ENCODE peak calls at places on chromosome 9, in nine cellular contexts. One of them, this sample, is unnamed.

GRCh38 chr9:78298046-78298511 is 1.2 kb downstream of the PSAT1 start:
- DNase-seq in ecto neural progenitor cell: peak
- DNase-seq in fibroblast of pulmonary artery: no peak
- DNase-seq in activated effector memory CD4-positive, alpha-beta T cell treated with anti-CD3 and anti-CD28 coated beads, Interleukin-2, amount 50 U/mL, for 16 hours: peak
- DNase-seq in fibroblast of mammary gland: peak
- DNase-seq in fibroblast of lung: no peak
- DNase-seq in AG04450: no peak
- DNase-seq in neural crest cell: peak
- DNase-seq in GM19239: no peak
- DNase-seq in this sample: no peak

GRCh38 chr9:87280421-87280820 is 217.2 kb upstream of the DAPK1 start:
- DNase-seq in ecto neural progenitor cell: no peak
- DNase-seq in fibroblast of pulmonary artery: peak
- DNase-seq in activated effector memory CD4-positive, alpha-beta T cell treated with anti-CD3 and anti-CD28 coated beads, Interleukin-2, amount 50 U/mL, for 16 hours: no peak
- DNase-seq in fibroblast of mammary gland: no peak
- DNase-seq in fibroblast of lung: peak
- DNase-seq in AG04450: peak
- DNase-seq in neural crest cell: no peak
- DNase-seq in GM19239: no peak
- DNase-seq in this sample: peak

GRCh38 chr9:91156451-91157234 is 205.1 kb downstream of the AUH start:
- DNase-seq in ecto neural progenitor cell: no peak
- DNase-seq in fibroblast of pulmonary artery: no peak
- DNase-seq in activated effector memory CD4-positive, alpha-beta T cell treated with anti-CD3 and anti-CD28 coated beads, Interleukin-2, amount 50 U/mL, for 16 hours: no peak
- DNase-seq in fibroblast of mammary gland: no peak
- DNase-seq in fibroblast of lung: no peak
- DNase-seq in AG04450: no peak
- DNase-seq in neural crest cell: no peak
- DNase-seq in GM19239: no peak
- DNase-seq in this sample: no peak

GRCh38 chr9:113152699-113153098 is 1.9 kb downstream of the SLC31A2 start:
- DNase-seq in ecto neural progenitor cell: peak
- DNase-seq in fibroblast of pulmonary artery: no peak
- DNase-seq in activated effector memory CD4-positive, alpha-beta T cell treated with anti-CD3 and anti-CD28 coated beads, Interleukin-2, amount 50 U/mL, for 16 hours: no peak
- DNase-seq in fibroblast of mammary gland: peak
- DNase-seq in fibroblast of lung: peak
- DNase-seq in AG04450: no peak
- DNase-seq in neural crest cell: no peak
- DNase-seq in GM19239: no peak
- DNase-seq in this sample: no peak

GRCh38 chr9:30757723-30758122 is 1626.7 kb upstream of the ACO1 start:
- DNase-seq in ecto neural progenitor cell: no peak
- DNase-seq in fibroblast of pulmonary artery: no peak
- DNase-seq in activated effector memory CD4-positive, alpha-beta T cell treated with anti-CD3 and anti-CD28 coated beads, Interleukin-2, amount 50 U/mL, for 16 hours: no peak
- DNase-seq in fibroblast of mammary gland: no peak
- DNase-seq in fibroblast of lung: no peak
- DNase-seq in AG04450: no peak
- DNase-seq in neural crest cell: no peak
- DNase-seq in GM19239: no peak
- DNase-seq in this sample: no peak

GRCh38 chr9:116287721-116288120 is 134.1 kb downstream of the PAPPA start:
- DNase-seq in ecto neural progenitor cell: no peak
- DNase-seq in fibroblast of pulmonary artery: peak
- DNase-seq in activated effector memory CD4-positive, alpha-beta T cell treated with anti-CD3 and anti-CD28 coated beads, Interleukin-2, amount 50 U/mL, for 16 hours: no peak
- DNase-seq in fibroblast of mammary gland: peak
- DNase-seq in fibroblast of lung: peak
- DNase-seq in AG04450: no peak
- DNase-seq in neural crest cell: no peak
- DNase-seq in GM19239: no peak
- DNase-seq in this sample: no peak

GRCh38 chr9:92723801-92724323 is 40.8 kb downstream of the BICD2 start:
- DNase-seq in ecto neural progenitor cell: peak
- DNase-seq in fibroblast of pulmonary artery: no peak
- DNase-seq in activated effector memory CD4-positive, alpha-beta T cell treated with anti-CD3 and anti-CD28 coated beads, Interleukin-2, amount 50 U/mL, for 16 hours: peak
- DNase-seq in fibroblast of mammary gland: no peak
- DNase-seq in fibroblast of lung: no peak
- DNase-seq in AG04450: no peak
- DNase-seq in neural crest cell: no peak
- DNase-seq in GM19239: no peak
- DNase-seq in this sample: no peak

GRCh38 chr9:117153021-117153420 is 261.8 kb downstream of the ASTN2 start:
- DNase-seq in ecto neural progenitor cell: no peak
- DNase-seq in fibroblast of pulmonary artery: no peak
- DNase-seq in activated effector memory CD4-positive, alpha-beta T cell treated with anti-CD3 and anti-CD28 coated beads, Interleukin-2, amount 50 U/mL, for 16 hours: no peak
- DNase-seq in fibroblast of mammary gland: peak
- DNase-seq in fibroblast of lung: peak
- DNase-seq in AG04450: no peak
- DNase-seq in neural crest cell: no peak
- DNase-seq in GM19239: no peak
- DNase-seq in this sample: no peak

GRCh38 chr9:33197279-33197678 is 30.1 kb upstream of the B4GALT1 start:
- DNase-seq in ecto neural progenitor cell: no peak
- DNase-seq in fibroblast of pulmonary artery: no peak
- DNase-seq in activated effector memory CD4-positive, alpha-beta T cell treated with anti-CD3 and anti-CD28 coated beads, Interleukin-2, amount 50 U/mL, for 16 hours: no peak
- DNase-seq in fibroblast of mammary gland: no peak
- DNase-seq in fibroblast of lung: no peak
- DNase-seq in AG04450: no peak
- DNase-seq in neural crest cell: no peak
- DNase-seq in GM19239: no peak
- DNase-seq in this sample: no peak

GRCh38 chr9:71767421-71768321 is 642 bp downstream of the CEMIP2 start:
- DNase-seq in ecto neural progenitor cell: peak
- DNase-seq in fibroblast of pulmonary artery: peak
- DNase-seq in activated effector memory CD4-positive, alpha-beta T cell treated with anti-CD3 and anti-CD28 coated beads, Interleukin-2, amount 50 U/mL, for 16 hours: peak
- DNase-seq in fibroblast of mammary gland: peak
- DNase-seq in fibroblast of lung: peak
- DNase-seq in AG04450: no peak
- DNase-seq in neural crest cell: peak
- DNase-seq in GM19239: no peak
- DNase-seq in this sample: peak

GRCh38 chr9:108683245-108683644 is 172.5 kb downstream of the ACTL7B start:
- DNase-seq in ecto neural progenitor cell: peak
- DNase-seq in fibroblast of pulmonary artery: no peak
- DNase-seq in activated effector memory CD4-positive, alpha-beta T cell treated with anti-CD3 and anti-CD28 coated beads, Interleukin-2, amount 50 U/mL, for 16 hours: no peak
- DNase-seq in fibroblast of mammary gland: no peak
- DNase-seq in fibroblast of lung: no peak
- DNase-seq in AG04450: no peak
- DNase-seq in neural crest cell: no peak
- DNase-seq in GM19239: no peak
- DNase-seq in this sample: no peak

GRCh38 chr9:32251539-32251938 is 132.9 kb upstream of the ACO1 start:
- DNase-seq in ecto neural progenitor cell: peak
- DNase-seq in fibroblast of pulmonary artery: peak
- DNase-seq in activated effector memory CD4-positive, alpha-beta T cell treated with anti-CD3 and anti-CD28 coated beads, Interleukin-2, amount 50 U/mL, for 16 hours: no peak
- DNase-seq in fibroblast of mammary gland: peak
- DNase-seq in fibroblast of lung: peak
- DNase-seq in AG04450: no peak
- DNase-seq in neural crest cell: peak
- DNase-seq in GM19239: peak
- DNase-seq in this sample: peak

GRCh38 chr9:91422832-91423711 is 560 bp downstream of the NFIL3 start:
- DNase-seq in ecto neural progenitor cell: peak
- DNase-seq in fibroblast of pulmonary artery: peak
- DNase-seq in activated effector memory CD4-positive, alpha-beta T cell treated with anti-CD3 and anti-CD28 coated beads, Interleukin-2, amount 50 U/mL, for 16 hours: peak
- DNase-seq in fibroblast of mammary gland: peak
- DNase-seq in fibroblast of lung: peak
- DNase-seq in AG04450: peak
- DNase-seq in neural crest cell: peak
- DNase-seq in GM19239: no peak
- DNase-seq in this sample: peak

GRCh38 chr9:86891091-86891490 is 56.2 kb downstream of the GAS1 start:
- DNase-seq in ecto neural progenitor cell: no peak
- DNase-seq in fibroblast of pulmonary artery: no peak
- DNase-seq in activated effector memory CD4-positive, alpha-beta T cell treated with anti-CD3 and anti-CD28 coated beads, Interleukin-2, amount 50 U/mL, for 16 hours: no peak
- DNase-seq in fibroblast of mammary gland: peak
- DNase-seq in fibroblast of lung: no peak
- DNase-seq in AG04450: no peak
- DNase-seq in neural crest cell: no peak
- DNase-seq in GM19239: no peak
- DNase-seq in this sample: peak

GRCh38 chr9:26535146-26535545 is 357.5 kb downstream of the CAAP1 start:
- DNase-seq in ecto neural progenitor cell: no peak
- DNase-seq in fibroblast of pulmonary artery: no peak
- DNase-seq in activated effector memory CD4-positive, alpha-beta T cell treated with anti-CD3 and anti-CD28 coated beads, Interleukin-2, amount 50 U/mL, for 16 hours: no peak
- DNase-seq in fibroblast of mammary gland: no peak
- DNase-seq in fibroblast of lung: no peak
- DNase-seq in AG04450: no peak
- DNase-seq in neural crest cell: no peak
- DNase-seq in GM19239: no peak
- DNase-seq in this sample: no peak

GRCh38 chr9:116154976-116155699 is 1.5 kb downstream of the PAPPA start:
- DNase-seq in ecto neural progenitor cell: no peak
- DNase-seq in fibroblast of pulmonary artery: peak
- DNase-seq in activated effector memory CD4-positive, alpha-beta T cell treated with anti-CD3 and anti-CD28 coated beads, Interleukin-2, amount 50 U/mL, for 16 hours: no peak
- DNase-seq in fibroblast of mammary gland: peak
- DNase-seq in fibroblast of lung: peak
- DNase-seq in AG04450: no peak
- DNase-seq in neural crest cell: no peak
- DNase-seq in GM19239: no peak
- DNase-seq in this sample: peak

GRCh38 chr9:29044959-29045358 is 1471.7 kb upstream of the C9orf72 start:
- DNase-seq in ecto neural progenitor cell: no peak
- DNase-seq in fibroblast of pulmonary artery: peak
- DNase-seq in activated effector memory CD4-positive, alpha-beta T cell treated with anti-CD3 and anti-CD28 coated beads, Interleukin-2, amount 50 U/mL, for 16 hours: no peak
- DNase-seq in fibroblast of mammary gland: peak
- DNase-seq in fibroblast of lung: peak
- DNase-seq in AG04450: no peak
- DNase-seq in neural crest cell: no peak
- DNase-seq in GM19239: no peak
- DNase-seq in this sample: peak

GRCh38 chr9:110555971-110556370 is 23.6 kb downstream of the SVEP1 start:
- DNase-seq in ecto neural progenitor cell: no peak
- DNase-seq in fibroblast of pulmonary artery: peak
- DNase-seq in activated effector memory CD4-positive, alpha-beta T cell treated with anti-CD3 and anti-CD28 coated beads, Interleukin-2, amount 50 U/mL, for 16 hours: no peak
- DNase-seq in fibroblast of mammary gland: peak
- DNase-seq in fibroblast of lung: peak
- DNase-seq in AG04450: peak
- DNase-seq in neural crest cell: no peak
- DNase-seq in GM19239: no peak
- DNase-seq in this sample: peak

GRCh38 chr9:4630836-4631235 is 31.3 kb upstream of the PLPP6 start:
- DNase-seq in ecto neural progenitor cell: no peak
- DNase-seq in fibroblast of pulmonary artery: no peak
- DNase-seq in activated effector memory CD4-positive, alpha-beta T cell treated with anti-CD3 and anti-CD28 coated beads, Interleukin-2, amount 50 U/mL, for 16 hours: no peak
- DNase-seq in fibroblast of mammary gland: peak
- DNase-seq in fibroblast of lung: peak
- DNase-seq in AG04450: no peak
- DNase-seq in neural crest cell: no peak
- DNase-seq in GM19239: no peak
- DNase-seq in this sample: no peak